ENCODE peak calls at places on chromosomes 2 and 18, in ten cellular contexts. O is adrenal gland; Q is heart left ventricle; T is H9; C is body of pancreas; G is hepatocyte; N is PC-3; X is CD4-positive, alpha-beta memory T cell; W is H1; E is PC-9. U is an unnamed sample. For H3K4me1, the result is how much of the 10 kb centered on the place peaks cover.

GRCh38 chr2:67865871-67866386 is 196.9 kb downstream of the C1D start:
- DNase-seq in X (no peak), N (no peak), T (no peak), C (no peak), Q (no peak), E (no peak), O (no peak), W (no peak), G (no peak), U (no peak)

GRCh38 chr2:98632351-98632750 is 24.0 kb downstream of the UNC50 start:
- DNase-seq in O (no peak), E (no peak), X (no peak), G (no peak), W (no peak), N (no peak), Q (no peak), C (no peak), T (no peak), U (no peak)

GRCh38 chr2:223549215-223549614 is 52.9 kb downstream of the SCG2 start:
- DNase-seq in G (peak), N (peak), X (no peak), Q (no peak), O (no peak), E (peak), T (no peak), C (no peak), W (no peak), U (peak)

GRCh38 chr2:88628569-88628939 is 1.3 kb upstream of the EIF2AK3 start:
- DNase-seq in G (no peak), N (no peak), E (no peak), O (no peak), W (no peak), X (no peak), C (peak), Q (no peak), T (no peak), U (no peak)

GRCh38 chr2:36423172-36423571 is 67.6 kb downstream of the CRIM1 start:
- DNase-seq in C (no peak), O (no peak), W (no peak), G (no peak), Q (no peak), N (no peak), E (no peak), X (no peak), T (no peak), U (no peak)

GRCh38 chr18:29434650-29435049 is 1257.7 kb upstream of the CDH2 start:
- DNase-seq in E (no peak), T (no peak), N (no peak), C (no peak), W (no peak), X (no peak), G (no peak), O (no peak), Q (no peak), U (no peak)

GRCh38 chr18:55484773-55485172 is 103.2 kb downstream of the TCF4 start:
- DNase-seq in E (no peak), Q (no peak), O (no peak), C (no peak), T (no peak), G (no peak), N (no peak), W (no peak), X (no peak), U (no peak)

GRCh38 chr2:74498500-74499268 is 719 bp downstream of the LBX2 start:
- DNase-seq in Q (no peak), E (peak), X (no peak), G (no peak), O (no peak), W (peak), T (peak), C (no peak), N (peak), U (no peak)

GRCh38 chr2:173802518-173802917 is 162.7 kb downstream of the SP3 start:
- DNase-seq in T (no peak), G (no peak), C (no peak), Q (no peak), E (no peak), N (no peak), X (no peak), W (no peak), O (no peak), U (no peak)

GRCh38 chr2:69584127-69584889 is 59.2 kb downstream of the AAK1 start:
- DNase-seq in N (no peak), T (no peak), C (no peak), W (no peak), Q (no peak), O (no peak), G (no peak), X (no peak), E (no peak), U (no peak)

GRCh38 chr2:161381581-161381980 is 34.5 kb upstream of the TBR1 start:
- DNase-seq in Q (no peak), W (no peak), O (no peak), E (no peak), X (no peak), C (no peak), G (no peak), T (no peak), N (no peak), U (no peak)

GRCh38 chr2:23901966-23902942 is 24.7 kb downstream of the ATAD2B start:
- DNase-seq in X (no peak), T (no peak), N (peak), Q (no peak), C (no peak), O (no peak), G (no peak), E (no peak), W (no peak), U (no peak)

GRCh38 chr18:2932247-2933181 is 80.4 kb downstream of the LPIN2 start:
- DNase-seq in C (peak), X (peak), O (no peak), N (peak), G (peak), T (peak), Q (no peak), W (peak), E (peak), U (no peak)

GRCh38 chr2:5070257-5070656 is 621.9 kb upstream of the SOX11 start:
- DNase-seq in N (peak), X (no peak), T (no peak), C (no peak), Q (no peak), O (no peak), E (no peak), G (no peak), W (no peak), U (no peak)

GRCh38 chr2:143161982-143162837 is 33.0 kb downstream of the ARHGAP15 start:
- DNase-seq in G (peak), X (peak), T (peak), W (no peak), E (peak), N (peak), O (peak), Q (no peak), C (peak), U (no peak)

GRCh38 chr2:227033471-227034148 is 130.4 kb downstream of the COL4A4 start:
- DNase-seq in W (peak), X (no peak), C (peak), O (peak), G (peak), T (peak), E (peak), N (peak), Q (no peak), U (no peak)

GRCh38 chr2:152561251-152561650 is 156.0 kb downstream of the PRPF40A start:
- DNase-seq in W (no peak), Q (no peak), T (no peak), G (no peak), E (no peak), O (no peak), X (no peak), N (no peak), C (no peak), U (no peak)

GRCh38 chr2:40150206-40150765 is 301.6 kb downstream of the SLC8A1 start:
- DNase-seq in C (no peak), W (no peak), T (no peak), N (no peak), O (no peak), G (no peak), Q (no peak), X (no peak), E (no peak), U (no peak)
- H3K27ac ChIP-seq in C (no peak), W (no peak), T (no peak), N (no peak), O (no peak), G (no peak), Q (peak), X (no peak), E (no peak), U (no peak)

GRCh38 chr18:8705280-8705940 is at the start of gene MTCL1:
- DNase-seq in Q (peak), G (no peak), X (peak), W (peak), T (peak), N (peak), O (peak), E (peak), C (peak), U (no peak)

GRCh38 chr18:8703181-8703638 is 2.1 kb upstream of the MTCL1 start:
- DNase-seq in G (no peak), O (no peak), X (no peak), Q (no peak), N (no peak), C (no peak), E (no peak), T (no peak), W (no peak), U (no peak)

GRCh38 chr18:8703781-8704301 is 1.5 kb upstream of the MTCL1 start:
- DNase-seq in W (no peak), T (no peak), N (no peak), E (no peak), C (peak), Q (no peak), O (no peak), X (no peak), G (no peak), U (no peak)

GRCh38 chr18:8705941-8706544 is 687 bp downstream of the MTCL1 start:
- DNase-seq in E (peak), X (peak), C (peak), W (peak), G (peak), T (no peak), Q (no peak), O (no peak), N (peak), U (no peak)

GRCh38 chr18:8704361-8705279 is 736 bp upstream of the MTCL1 start:
- DNase-seq in W (peak), N (peak), T (peak), Q (peak), G (peak), X (peak), O (peak), E (peak), C (peak), U (peak)
- H3K4me1 ChIP-seq in W (under half), N (under half), T (under half), Q (under half), G (under half), X (under half), O (under half), E (under half), C (under half), U (under half)

GRCh38 chr2:30223413-30223874 is 7.9 kb upstream of the LBH start:
- DNase-seq in T (no peak), C (no peak), X (no peak), G (no peak), E (no peak), W (no peak), O (no peak), N (no peak), Q (peak), U (no peak)

GRCh38 chr2:30224147-30224546 is 7.2 kb upstream of the LBH start:
- DNase-seq in E (no peak), Q (no peak), X (no peak), C (no peak), O (no peak), G (no peak), T (no peak), N (no peak), W (no peak), U (no peak)

GRCh38 chr2:30225131-30225762 is 6.1 kb upstream of the LBH start:
- DNase-seq in W (no peak), Q (peak), O (no peak), E (no peak), G (peak), X (peak), N (no peak), T (no peak), C (no peak), U (no peak)

GRCh38 chr2:30229596-30229995 is 1.7 kb upstream of the LBH start:
- DNase-seq in C (no peak), Q (no peak), X (no peak), N (no peak), G (no peak), W (no peak), O (no peak), E (no peak), T (no peak), U (no peak)

GRCh38 chr2:30226144-30227032 is 4.9 kb upstream of the LBH start:
- DNase-seq in O (no peak), E (no peak), Q (no peak), C (no peak), X (peak), T (no peak), N (no peak), W (no peak), G (no peak), U (no peak)
- H3K27ac ChIP-seq in O (peak), E (no peak), Q (peak), C (peak), X (peak), T (no peak), N (no peak), W (no peak), G (peak), U (no peak)

GRCh38 chr2:96875498-96876035 is 5.7 kb upstream of the SEMA4C start:
- DNase-seq in X (no peak), T (no peak), W (no peak), G (no peak), N (no peak), O (no peak), C (no peak), Q (no peak), E (no peak), U (no peak)
- H3K4me1 ChIP-seq in X (under half), T (under half), W (under half), G (under half), N (under half), O (under half), C (under half), Q (under half), E (half or more), U (under half)

DNA sequence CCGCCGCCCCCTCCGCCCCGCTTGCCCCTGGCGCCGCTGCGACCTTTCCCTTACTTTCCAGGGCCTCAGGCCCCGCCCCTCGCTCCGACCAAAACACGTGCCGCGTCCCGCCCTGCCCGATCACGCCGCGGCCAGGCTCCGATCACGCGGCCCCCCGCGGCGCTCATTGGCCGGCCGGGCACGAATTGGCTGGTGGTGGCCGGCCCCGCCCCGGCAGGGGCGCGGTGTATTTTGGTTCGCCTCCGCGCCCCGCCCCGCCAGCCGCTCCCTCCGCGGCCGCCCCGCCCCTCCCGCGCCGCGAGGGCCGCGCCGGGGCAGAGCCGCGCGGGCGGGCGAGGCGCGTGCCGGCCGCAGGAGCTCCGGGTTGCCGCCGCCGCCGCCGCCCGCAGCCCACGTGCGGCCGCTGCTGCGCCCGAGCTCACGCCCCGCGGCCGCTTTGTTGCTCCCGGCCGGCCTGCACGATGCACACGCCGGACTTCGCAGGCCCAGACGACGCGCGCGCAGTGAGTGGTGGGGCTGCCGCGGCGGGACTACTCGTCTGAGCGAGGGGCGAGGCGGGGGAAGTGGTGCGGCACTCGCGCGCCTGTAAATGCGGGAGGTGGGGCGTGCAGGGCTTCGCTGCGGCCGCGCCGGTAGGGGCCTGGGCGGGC is at the start of gene KLF11:
- DNase-seq in C (peak), N (peak), T (peak), G (peak), W (peak), Q (peak), E (peak), O (peak), X (peak), U (no peak)
- H3K27ac ChIP-seq in C (peak), N (peak), T (no peak), G (peak), W (peak), Q (peak), E (peak), O (peak), X (peak), U (no peak)

GRCh38 chr2:28401411-28401810 is 8.8 kb downstream of the FOSL2 start:
- DNase-seq in C (no peak), X (no peak), G (no peak), E (no peak), W (no peak), N (no peak), O (peak), Q (no peak), T (no peak), U (no peak)

GRCh38 chr2:28399289-28399688 is 6.6 kb downstream of the FOSL2 start:
- DNase-seq in N (no peak), O (peak), W (no peak), X (no peak), G (no peak), Q (no peak), E (no peak), T (no peak), C (no peak), U (no peak)

GRCh38 chr2:28400434-28400833 is 7.8 kb downstream of the FOSL2 start:
- DNase-seq in Q (no peak), T (no peak), C (no peak), G (no peak), N (no peak), E (no peak), W (no peak), O (no peak), X (no peak), U (no peak)

GRCh38 chr2:28400921-28401320 is 8.3 kb downstream of the FOSL2 start:
- DNase-seq in X (no peak), Q (no peak), O (peak), C (no peak), T (no peak), E (no peak), G (no peak), N (no peak), W (no peak), U (no peak)

GRCh38 chr2:28399946-28400345 is 7.3 kb downstream of the FOSL2 start:
- DNase-seq in Q (no peak), T (no peak), E (no peak), W (no peak), O (peak), C (no peak), X (no peak), G (no peak), N (no peak), U (no peak)
- H3K4me1 ChIP-seq in Q (half or more), T (under half), E (under half), W (under half), O (half or more), C (half or more), X (under half), G (under half), N (under half), U (under half)

GRCh38 chr2:144702051-144702450 is 182.1 kb upstream of the ZEB2 start:
- DNase-seq in N (no peak), X (no peak), T (no peak), W (no peak), Q (no peak), G (no peak), C (no peak), E (no peak), O (no peak), U (no peak)

GRCh38 chr2:144706671-144707070 is 186.8 kb upstream of the ZEB2 start:
- DNase-seq in E (no peak), G (no peak), X (no peak), N (no peak), W (no peak), Q (no peak), O (no peak), C (no peak), T (no peak), U (no peak)

GRCh38 chr2:144705328-144706245 is 185.7 kb upstream of the ZEB2 start:
- DNase-seq in G (no peak), X (no peak), T (no peak), E (no peak), C (no peak), Q (no peak), W (no peak), N (no peak), O (no peak), U (no peak)

GRCh38 chr2:144703852-144704324 is 184.0 kb upstream of the ZEB2 start:
- DNase-seq in W (no peak), C (no peak), E (peak), O (peak), N (peak), G (peak), X (no peak), T (no peak), Q (peak), U (peak)

DNA sequence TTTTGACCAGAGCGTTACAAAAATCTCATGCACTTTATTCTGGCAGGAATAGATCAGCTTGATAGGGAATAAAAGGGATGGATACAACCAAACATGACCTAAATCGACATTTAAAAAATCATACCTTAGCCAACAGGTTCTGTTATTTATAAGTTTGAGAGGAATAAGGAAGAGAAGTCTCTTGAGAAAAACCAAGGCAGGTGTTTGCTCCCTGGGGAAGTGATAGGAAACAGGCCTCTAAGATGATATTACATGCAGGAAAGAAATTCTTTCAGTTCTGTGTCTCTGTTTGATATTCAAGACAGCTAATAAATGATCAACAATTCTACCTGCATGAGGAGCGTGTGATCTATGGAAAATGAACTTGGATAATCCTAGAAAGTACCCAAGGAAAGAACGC is 184.8 kb upstream of the ZEB2 start:
- DNase-seq in Q (no peak), X (no peak), G (no peak), N (no peak), C (no peak), O (no peak), T (no peak), W (no peak), E (no peak), U (no peak)
- H3K27ac ChIP-seq in Q (no peak), X (no peak), G (no peak), N (no peak), C (no peak), O (peak), T (no peak), W (no peak), E (no peak), U (no peak)

DNA sequence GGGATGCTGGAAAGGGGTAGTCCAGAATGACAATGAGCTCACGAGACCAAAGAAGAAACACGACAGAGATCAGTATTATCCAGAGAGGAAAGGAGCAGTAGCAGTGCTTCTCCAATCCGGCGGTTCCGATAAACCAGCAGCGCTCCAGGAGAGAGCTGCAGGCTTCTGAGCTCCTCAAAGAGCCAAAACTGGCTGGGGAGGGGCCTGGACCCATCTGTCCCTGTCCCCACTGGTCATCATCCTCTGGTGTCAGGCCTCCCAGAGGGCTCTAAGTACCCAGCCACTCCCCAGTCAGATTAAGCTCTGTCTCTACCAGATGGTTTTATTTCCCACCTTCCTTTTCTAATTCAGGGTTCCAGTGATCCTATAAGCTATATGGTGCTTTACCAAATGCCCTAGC is 23.2 kb downstream of the DNAJC27 start:
- DNase-seq in Q (no peak), E (no peak), N (no peak), X (no peak), T (no peak), G (no peak), O (no peak), C (no peak), W (no peak), U (no peak)
- H3K4me1 ChIP-seq in Q (under half), E (under half), N (under half), X (under half), T (under half), G (under half), O (under half), C (under half), W (under half), U (under half)